ENCODE peak calls at places on chromosomes 7 and 10, in seven cellular contexts. One of them, this sample, is unnamed.
A peak's percentile ranks its signal among the peaks of the same experiment; 100 is the strongest.

GRCh38 chr10:3045471-3046209 is 21.7 kb upstream of the PFKP start:
- DNase-seq in NCI-H1092: no peak
- DNase-seq in HEK293T: no peak
- DNase-seq in COR-L47: no peak
- DNase-seq in activated CD4-positive, alpha-beta T cell treated with anti-CD3 and anti-CD28 coated beads, Interleukin-2, amount 10 ng/mL, durations not matched to agents 7 days and 5 days: no peak
- DNase-seq in BJ: peak; percentile 35
- DNase-seq in occipital lobe: peak; percentile 30
- DNase-seq in this sample: peak; percentile 67

GRCh38 chr7:44698046-44698580 is 50.5 kb upstream of the ZMIZ2 start:
- DNase-seq in COR-L47: no peak
- DNase-seq in NCI-H1092: no peak
- DNase-seq in occipital lobe: no peak
- DNase-seq in HEK293T: peak; percentile 4
- DNase-seq in BJ: no peak
- DNase-seq in activated CD4-positive, alpha-beta T cell treated with anti-CD3 and anti-CD28 coated beads, Interleukin-2, amount 10 ng/mL, durations not matched to agents 7 days and 5 days: no peak
- DNase-seq in this sample: no peak

GRCh38 chr7:39300276-39300675 is 265.9 kb upstream of the YAE1 start:
- DNase-seq in NCI-H1092: no peak
- DNase-seq in BJ: peak; percentile 20
- DNase-seq in COR-L47: no peak
- DNase-seq in activated CD4-positive, alpha-beta T cell treated with anti-CD3 and anti-CD28 coated beads, Interleukin-2, amount 10 ng/mL, durations not matched to agents 7 days and 5 days: no peak
- DNase-seq in HEK293T: no peak
- DNase-seq in occipital lobe: no peak
- DNase-seq in this sample: no peak

GRCh38 chr7:111853231-111853990 is 291.1 kb upstream of the IMMP2L start:
- DNase-seq in activated CD4-positive, alpha-beta T cell treated with anti-CD3 and anti-CD28 coated beads, Interleukin-2, amount 10 ng/mL, durations not matched to agents 7 days and 5 days: no peak
- DNase-seq in NCI-H1092: no peak
- DNase-seq in COR-L47: no peak
- DNase-seq in HEK293T: no peak
- DNase-seq in BJ: no peak
- DNase-seq in occipital lobe: no peak
- DNase-seq in this sample: peak; percentile 24

GRCh38 chr7:104943502-104944343 is 70.3 kb upstream of the KMT2E start:
- DNase-seq in NCI-H1092: peak; percentile 91
- DNase-seq in activated CD4-positive, alpha-beta T cell treated with anti-CD3 and anti-CD28 coated beads, Interleukin-2, amount 10 ng/mL, durations not matched to agents 7 days and 5 days: peak; percentile 76
- DNase-seq in COR-L47: peak; percentile 24
- DNase-seq in occipital lobe: no peak
- DNase-seq in BJ: no peak
- DNase-seq in HEK293T: peak; percentile 21
- DNase-seq in this sample: peak; percentile 22

GRCh38 chr10:31318382-31318853 is 598 bp upstream of the ZEB1 start:
- DNase-seq in occipital lobe: peak; percentile 37
- DNase-seq in activated CD4-positive, alpha-beta T cell treated with anti-CD3 and anti-CD28 coated beads, Interleukin-2, amount 10 ng/mL, durations not matched to agents 7 days and 5 days: peak; percentile 78
- DNase-seq in BJ: no peak
- DNase-seq in COR-L47: peak; percentile 25
- DNase-seq in NCI-H1092: no peak
- DNase-seq in HEK293T: peak; percentile 16
- DNase-seq in this sample: peak; percentile 69

GRCh38 chr7:56051339-56052191 is at the start of the genes CCT6A and PSPH:
- DNase-seq in HEK293T: peak; percentile 83
- DNase-seq in BJ: peak; percentile 91
- DNase-seq in COR-L47: peak; percentile 99
- DNase-seq in occipital lobe: peak; percentile 95
- DNase-seq in NCI-H1092: peak; percentile 99
- DNase-seq in activated CD4-positive, alpha-beta T cell treated with anti-CD3 and anti-CD28 coated beads, Interleukin-2, amount 10 ng/mL, durations not matched to agents 7 days and 5 days: peak; percentile 89
- DNase-seq in this sample: peak; percentile 99

GRCh38 chr7:26449175-26450165 is 157.8 kb downstream of the SNX10 start:
- DNase-seq in COR-L47: no peak
- DNase-seq in HEK293T: no peak
- DNase-seq in BJ: no peak
- DNase-seq in NCI-H1092: no peak
- DNase-seq in activated CD4-positive, alpha-beta T cell treated with anti-CD3 and anti-CD28 coated beads, Interleukin-2, amount 10 ng/mL, durations not matched to agents 7 days and 5 days: no peak
- DNase-seq in occipital lobe: no peak
- DNase-seq in this sample: peak; percentile 74

GRCh38 chr10:78197628-78198272 is 164.1 kb downstream of the RPS24 start:
- DNase-seq in NCI-H1092: no peak
- DNase-seq in activated CD4-positive, alpha-beta T cell treated with anti-CD3 and anti-CD28 coated beads, Interleukin-2, amount 10 ng/mL, durations not matched to agents 7 days and 5 days: no peak
- DNase-seq in HEK293T: no peak
- DNase-seq in COR-L47: no peak
- DNase-seq in occipital lobe: no peak
- DNase-seq in BJ: no peak
- DNase-seq in this sample: no peak

GRCh38 chr10:94066411-94066810 is 72.7 kb downstream of the PLCE1 start:
- DNase-seq in COR-L47: no peak
- DNase-seq in HEK293T: peak; percentile 54
- DNase-seq in occipital lobe: no peak
- DNase-seq in BJ: no peak
- DNase-seq in NCI-H1092: no peak
- DNase-seq in activated CD4-positive, alpha-beta T cell treated with anti-CD3 and anti-CD28 coated beads, Interleukin-2, amount 10 ng/mL, durations not matched to agents 7 days and 5 days: no peak
- DNase-seq in this sample: peak; percentile 59

GRCh38 chr10:72276013-72276387 is 2.3 kb downstream of the DDIT4 start:
- DNase-seq in activated CD4-positive, alpha-beta T cell treated with anti-CD3 and anti-CD28 coated beads, Interleukin-2, amount 10 ng/mL, durations not matched to agents 7 days and 5 days: no peak
- DNase-seq in occipital lobe: no peak
- DNase-seq in NCI-H1092: no peak
- DNase-seq in COR-L47: peak; percentile 14
- DNase-seq in HEK293T: no peak
- DNase-seq in BJ: no peak
- DNase-seq in this sample: peak; percentile 85

GRCh38 chr10:109992485-109992884 is 15.3 kb upstream of the ADD3 start:
- DNase-seq in activated CD4-positive, alpha-beta T cell treated with anti-CD3 and anti-CD28 coated beads, Interleukin-2, amount 10 ng/mL, durations not matched to agents 7 days and 5 days: no peak
- DNase-seq in COR-L47: no peak
- DNase-seq in HEK293T: no peak
- DNase-seq in occipital lobe: no peak
- DNase-seq in BJ: no peak
- DNase-seq in NCI-H1092: no peak
- DNase-seq in this sample: no peak

GRCh38 chr7:87058739-87059524 is 522 bp downstream of the ELAPOR2 start:
- DNase-seq in NCI-H1092: peak; percentile 46
- DNase-seq in occipital lobe: peak; percentile 20
- DNase-seq in HEK293T: peak; percentile 16
- DNase-seq in activated CD4-positive, alpha-beta T cell treated with anti-CD3 and anti-CD28 coated beads, Interleukin-2, amount 10 ng/mL, durations not matched to agents 7 days and 5 days: peak; percentile 12
- DNase-seq in COR-L47: peak; percentile 56
- DNase-seq in BJ: no peak
- DNase-seq in this sample: peak; percentile 5

GRCh38 chr7:101269664-101270063 is 24.8 kb upstream of the FIS1 start:
- DNase-seq in COR-L47: no peak
- DNase-seq in occipital lobe: no peak
- DNase-seq in NCI-H1092: no peak
- DNase-seq in activated CD4-positive, alpha-beta T cell treated with anti-CD3 and anti-CD28 coated beads, Interleukin-2, amount 10 ng/mL, durations not matched to agents 7 days and 5 days: no peak
- DNase-seq in BJ: no peak
- DNase-seq in HEK293T: no peak
- DNase-seq in this sample: no peak

GRCh38 chr10:61902448-61903183 is 1.1 kb downstream of the ARID5B start:
- DNase-seq in activated CD4-positive, alpha-beta T cell treated with anti-CD3 and anti-CD28 coated beads, Interleukin-2, amount 10 ng/mL, durations not matched to agents 7 days and 5 days: peak; percentile 65
- DNase-seq in occipital lobe: peak; percentile 49
- DNase-seq in NCI-H1092: no peak
- DNase-seq in BJ: no peak
- DNase-seq in HEK293T: no peak
- DNase-seq in COR-L47: peak; percentile 38
- DNase-seq in this sample: peak; percentile 77

GRCh38 chr7:36011588-36011965 is 141.5 kb upstream of the EEPD1 start:
- DNase-seq in occipital lobe: no peak
- DNase-seq in HEK293T: no peak
- DNase-seq in activated CD4-positive, alpha-beta T cell treated with anti-CD3 and anti-CD28 coated beads, Interleukin-2, amount 10 ng/mL, durations not matched to agents 7 days and 5 days: no peak
- DNase-seq in BJ: no peak
- DNase-seq in NCI-H1092: no peak
- DNase-seq in COR-L47: no peak
- DNase-seq in this sample: no peak

GRCh38 chr10:1036341-1036791 is 10.7 kb upstream of the IDI2 start:
- DNase-seq in BJ: no peak
- DNase-seq in occipital lobe: no peak
- DNase-seq in activated CD4-positive, alpha-beta T cell treated with anti-CD3 and anti-CD28 coated beads, Interleukin-2, amount 10 ng/mL, durations not matched to agents 7 days and 5 days: no peak
- DNase-seq in COR-L47: no peak
- DNase-seq in NCI-H1092: no peak
- DNase-seq in HEK293T: no peak
- DNase-seq in this sample: peak; percentile 90

GRCh38 chr7:49001610-49002033 is 77.3 kb downstream of the CDC14C start:
- DNase-seq in BJ: no peak
- DNase-seq in occipital lobe: no peak
- DNase-seq in activated CD4-positive, alpha-beta T cell treated with anti-CD3 and anti-CD28 coated beads, Interleukin-2, amount 10 ng/mL, durations not matched to agents 7 days and 5 days: peak; percentile 39
- DNase-seq in HEK293T: peak; percentile 13
- DNase-seq in NCI-H1092: peak; percentile 30
- DNase-seq in COR-L47: peak; percentile 5
- DNase-seq in this sample: peak; percentile 64

GRCh38 chr10:131576341-131577177 is 265.0 kb upstream of the TCERG1L start:
- DNase-seq in BJ: no peak
- DNase-seq in occipital lobe: no peak
- DNase-seq in COR-L47: no peak
- DNase-seq in activated CD4-positive, alpha-beta T cell treated with anti-CD3 and anti-CD28 coated beads, Interleukin-2, amount 10 ng/mL, durations not matched to agents 7 days and 5 days: no peak
- DNase-seq in NCI-H1092: no peak
- DNase-seq in HEK293T: no peak
- DNase-seq in this sample: no peak

GRCh38 chr7:37259381-37259821 is 189.3 kb downstream of the ELMO1 start:
- DNase-seq in NCI-H1092: no peak
- DNase-seq in HEK293T: no peak
- DNase-seq in BJ: no peak
- DNase-seq in activated CD4-positive, alpha-beta T cell treated with anti-CD3 and anti-CD28 coated beads, Interleukin-2, amount 10 ng/mL, durations not matched to agents 7 days and 5 days: no peak
- DNase-seq in occipital lobe: no peak
- DNase-seq in COR-L47: no peak
- DNase-seq in this sample: no peak

GRCh38 chr10:130137077-130137448 is 872 bp downstream of the GLRX3 start:
- DNase-seq in NCI-H1092: no peak
- DNase-seq in BJ: no peak
- DNase-seq in occipital lobe: no peak
- DNase-seq in COR-L47: no peak
- DNase-seq in activated CD4-positive, alpha-beta T cell treated with anti-CD3 and anti-CD28 coated beads, Interleukin-2, amount 10 ng/mL, durations not matched to agents 7 days and 5 days: no peak
- DNase-seq in HEK293T: no peak
- DNase-seq in this sample: peak; percentile 22

GRCh38 chr7:39507866-39508551 is 58.2 kb upstream of the YAE1 start:
- DNase-seq in NCI-H1092: peak; percentile 78
- DNase-seq in occipital lobe: no peak
- DNase-seq in HEK293T: no peak
- DNase-seq in COR-L47: no peak
- DNase-seq in BJ: no peak
- DNase-seq in activated CD4-positive, alpha-beta T cell treated with anti-CD3 and anti-CD28 coated beads, Interleukin-2, amount 10 ng/mL, durations not matched to agents 7 days and 5 days: peak; percentile 26
- DNase-seq in this sample: no peak

GRCh38 chr7:135508853-135509588 is 881 bp downstream of the CNOT4 start:
- DNase-seq in occipital lobe: no peak
- DNase-seq in COR-L47: no peak
- DNase-seq in NCI-H1092: no peak
- DNase-seq in BJ: no peak
- DNase-seq in HEK293T: peak; percentile 49
- DNase-seq in activated CD4-positive, alpha-beta T cell treated with anti-CD3 and anti-CD28 coated beads, Interleukin-2, amount 10 ng/mL, durations not matched to agents 7 days and 5 days: peak; percentile 45
- DNase-seq in this sample: peak; percentile 40

GRCh38 chr7:35185908-35186731 is 67.8 kb downstream of the TBX20 start:
- DNase-seq in occipital lobe: peak; percentile 78
- DNase-seq in COR-L47: peak; percentile 69
- DNase-seq in HEK293T: no peak
- DNase-seq in NCI-H1092: peak; percentile 82
- DNase-seq in BJ: no peak
- DNase-seq in activated CD4-positive, alpha-beta T cell treated with anti-CD3 and anti-CD28 coated beads, Interleukin-2, amount 10 ng/mL, durations not matched to agents 7 days and 5 days: no peak
- DNase-seq in this sample: no peak

GRCh38 chr7:29039747-29040569 is 81.8 kb upstream of the TRIL start:
- DNase-seq in occipital lobe: no peak
- DNase-seq in COR-L47: no peak
- DNase-seq in activated CD4-positive, alpha-beta T cell treated with anti-CD3 and anti-CD28 coated beads, Interleukin-2, amount 10 ng/mL, durations not matched to agents 7 days and 5 days: no peak
- DNase-seq in NCI-H1092: no peak
- DNase-seq in HEK293T: no peak
- DNase-seq in BJ: no peak
- DNase-seq in this sample: no peak

GRCh38 chr7:71173955-71174354 is 42.0 kb downstream of the GALNT17 start:
- DNase-seq in NCI-H1092: no peak
- DNase-seq in occipital lobe: no peak
- DNase-seq in activated CD4-positive, alpha-beta T cell treated with anti-CD3 and anti-CD28 coated beads, Interleukin-2, amount 10 ng/mL, durations not matched to agents 7 days and 5 days: no peak
- DNase-seq in HEK293T: no peak
- DNase-seq in COR-L47: no peak
- DNase-seq in BJ: no peak
- DNase-seq in this sample: peak; percentile 0

GRCh38 chr10:27319752-27320561 is 79.4 kb upstream of the ACBD5 start:
- DNase-seq in HEK293T: no peak
- DNase-seq in COR-L47: no peak
- DNase-seq in occipital lobe: peak; percentile 6
- DNase-seq in activated CD4-positive, alpha-beta T cell treated with anti-CD3 and anti-CD28 coated beads, Interleukin-2, amount 10 ng/mL, durations not matched to agents 7 days and 5 days: peak; percentile 29
- DNase-seq in NCI-H1092: no peak
- DNase-seq in BJ: no peak
- DNase-seq in this sample: peak; percentile 97

GRCh38 chr10:92696606-92697383 is 7.0 kb downstream of the HHEX start:
- DNase-seq in occipital lobe: no peak
- DNase-seq in NCI-H1092: no peak
- DNase-seq in COR-L47: no peak
- DNase-seq in BJ: no peak
- DNase-seq in HEK293T: no peak
- DNase-seq in activated CD4-positive, alpha-beta T cell treated with anti-CD3 and anti-CD28 coated beads, Interleukin-2, amount 10 ng/mL, durations not matched to agents 7 days and 5 days: no peak
- DNase-seq in this sample: no peak

GRCh38 chr10:119029613-119030420 is at the start of gene NANOS1:
- DNase-seq in COR-L47: no peak
- DNase-seq in BJ: no peak
- DNase-seq in activated CD4-positive, alpha-beta T cell treated with anti-CD3 and anti-CD28 coated beads, Interleukin-2, amount 10 ng/mL, durations not matched to agents 7 days and 5 days: peak; percentile 14
- DNase-seq in HEK293T: peak; percentile 54
- DNase-seq in occipital lobe: no peak
- DNase-seq in NCI-H1092: no peak
- DNase-seq in this sample: no peak

GRCh38 chr7:151089893-151090730 is 3.8 kb downstream of the AGAP3 start:
- DNase-seq in activated CD4-positive, alpha-beta T cell treated with anti-CD3 and anti-CD28 coated beads, Interleukin-2, amount 10 ng/mL, durations not matched to agents 7 days and 5 days: no peak
- DNase-seq in HEK293T: no peak
- DNase-seq in COR-L47: no peak
- DNase-seq in occipital lobe: no peak
- DNase-seq in NCI-H1092: no peak
- DNase-seq in BJ: no peak
- DNase-seq in this sample: no peak

GRCh38 chr7:127532151-127532550 is 53.2 kb downstream of the GCC1 start:
- DNase-seq in NCI-H1092: no peak
- DNase-seq in occipital lobe: no peak
- DNase-seq in COR-L47: no peak
- DNase-seq in activated CD4-positive, alpha-beta T cell treated with anti-CD3 and anti-CD28 coated beads, Interleukin-2, amount 10 ng/mL, durations not matched to agents 7 days and 5 days: no peak
- DNase-seq in BJ: no peak
- DNase-seq in HEK293T: no peak
- DNase-seq in this sample: no peak

GRCh38 chr10:557792-558328 is 131.6 kb downstream of the DIP2C start:
- DNase-seq in HEK293T: peak; percentile 36
- DNase-seq in NCI-H1092: no peak
- DNase-seq in activated CD4-positive, alpha-beta T cell treated with anti-CD3 and anti-CD28 coated beads, Interleukin-2, amount 10 ng/mL, durations not matched to agents 7 days and 5 days: peak; percentile 16
- DNase-seq in COR-L47: no peak
- DNase-seq in BJ: no peak
- DNase-seq in occipital lobe: no peak
- DNase-seq in this sample: no peak

GRCh38 chr7:133676805-133677370 is 424.0 kb downstream of the EXOC4 start:
- DNase-seq in HEK293T: no peak
- DNase-seq in NCI-H1092: no peak
- DNase-seq in activated CD4-positive, alpha-beta T cell treated with anti-CD3 and anti-CD28 coated beads, Interleukin-2, amount 10 ng/mL, durations not matched to agents 7 days and 5 days: no peak
- DNase-seq in occipital lobe: no peak
- DNase-seq in COR-L47: no peak
- DNase-seq in BJ: no peak
- DNase-seq in this sample: no peak

This sample was measured in MCF 10A.